ENCODE peak calls at places on chromosome 19, in eight cellular contexts. W is suprapubic skin; S is body of pancreas; Z is colonic mucosa; H is CD4-positive, alpha-beta memory T cell; L is heart left ventricle; Q is H9; R is left lung. X is an unnamed sample.

GRCh38 chr19:11269408-11269807 is 7.1 kb upstream of the DOCK6 start:
- DNase-seq in H (no peak), R (no peak), Q (no peak), L (no peak), W (no peak), Z (no peak), S (no peak), X (no peak)

GRCh38 chr19:53808710-53809125 is 15.4 kb downstream of the NLRP12 start:
- DNase-seq in Q (peak; percentile 66), R (no peak), W (no peak), H (no peak), S (no peak), Z (no peak), L (no peak), X (peak; percentile 22)

GRCh38 chr19:7718668-7719067 is 13.2 kb downstream of the CLEC4G start:
- DNase-seq in Z (no peak), R (no peak), S (no peak), Q (no peak), H (no peak), L (no peak), W (no peak), X (peak; percentile 46)

GRCh38 chr19:37218592-37218935 is 550 bp downstream of the ZNF383 start:
- DNase-seq in Z (no peak), W (no peak), R (no peak), S (no peak), H (no peak), Q (no peak), L (no peak), X (no peak)

GRCh38 chr19:1423445-1424181 is 14.6 kb upstream of the RPS15 start:
- DNase-seq in R (no peak), Q (no peak), S (no peak), W (no peak), Z (no peak), H (no peak), L (no peak), X (no peak)

GRCh38 chr19:7460562-7460966 is 28.3 kb downstream of the PEX11G start:
- DNase-seq in H (no peak), Q (no peak), W (no peak), Z (no peak), L (no peak), R (no peak), S (no peak), X (no peak)

GRCh38 chr19:32771596-32771995 is 52.0 kb downstream of the TDRD12 start:
- DNase-seq in L (no peak), S (no peak), W (no peak), R (no peak), Q (no peak), H (no peak), Z (no peak), X (no peak)

GRCh38 chr19:29873024-29873800 is 61.4 kb downstream of the CCNE1 start:
- DNase-seq in W (peak; percentile 71), S (peak; percentile 53), Q (peak; percentile 75), L (no peak), R (peak; percentile 93), Z (peak; percentile 51), H (peak; percentile 61), X (peak; percentile 57)

GRCh38 chr19:17393914-17394313 is at the start of gene CCDC194:
- DNase-seq in Q (no peak), W (no peak), S (no peak), R (no peak), L (no peak), Z (no peak), H (no peak), X (no peak)

GRCh38 chr19:19514215-19514633 is 1.1 kb downstream of the TSSK6 start:
- DNase-seq in S (peak; percentile 36), Z (peak; percentile 63), Q (no peak), H (no peak), W (peak; percentile 75), R (peak; percentile 84), L (peak; percentile 84), X (no peak)

GRCh38 chr19:4707322-4707721 is 16.3 kb downstream of the DPP9 start:
- DNase-seq in R (peak; percentile 25), H (no peak), L (no peak), W (no peak), Z (no peak), Q (no peak), S (no peak), X (no peak)

DNA sequence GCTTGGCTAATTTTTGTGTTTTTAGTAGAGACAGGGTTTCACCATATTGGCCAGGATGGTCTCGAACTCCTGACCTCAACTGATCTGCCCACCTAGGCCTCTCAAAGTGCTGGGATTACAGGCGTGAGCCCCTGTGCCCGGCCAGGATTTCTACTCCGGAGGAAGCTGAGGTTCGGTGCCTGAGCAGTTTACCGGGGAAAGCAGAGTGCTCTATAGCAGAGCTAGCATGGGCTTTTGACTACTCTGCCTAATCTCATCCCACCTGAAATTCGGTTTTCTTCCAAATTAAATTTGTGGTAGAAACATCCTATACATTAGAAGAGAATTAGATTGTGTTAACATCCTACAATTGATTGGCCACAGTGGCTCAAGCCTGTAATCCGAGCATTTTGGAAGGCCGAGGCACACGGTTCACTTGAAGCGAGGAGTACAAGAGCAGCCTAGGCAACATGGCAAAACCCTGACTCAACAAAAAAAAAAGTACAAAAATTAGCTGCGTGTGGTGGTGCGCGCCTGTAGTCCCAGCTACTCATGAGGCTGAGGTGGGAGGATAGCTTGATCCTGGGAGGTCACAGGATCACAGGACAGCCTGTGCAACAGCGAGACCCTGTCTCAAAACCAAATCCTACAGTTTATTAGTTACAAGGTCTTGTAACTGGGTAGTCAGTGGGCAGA is 1.6 kb downstream of the RPL13A start:
- DNase-seq in H (no peak), S (no peak), Z (no peak), R (no peak), L (no peak), W (no peak), Q (peak; percentile 16), X (no peak)
- H3K4me1 ChIP-seq in H (peaks cover 51% of the 10 kb centered on the region), S (peaks cover 31% of the 10 kb centered on the region), Z (peaks cover 6% of the 10 kb centered on the region), R (peaks cover 40% of the 10 kb centered on the region), L (peaks cover 13% of the 10 kb centered on the region), W (peaks cover 30% of the 10 kb centered on the region), Q (no peaks in the 10 kb centered on the region), X (peaks cover 42% of the 10 kb centered on the region)

GRCh38 chr19:46913852-46914430 is 53.1 kb downstream of the ARHGAP35 start:
- DNase-seq in Z (no peak), Q (no peak), R (no peak), L (no peak), H (peak; percentile 24), S (no peak), W (no peak), X (peak; percentile 35)
- H3K4me1 ChIP-seq in Z (peaks cover 10% of the 10 kb centered on the region), Q (peaks cover 5% of the 10 kb centered on the region), R (peaks cover 37% of the 10 kb centered on the region), L (peaks cover 18% of the 10 kb centered on the region), H (peaks cover 50% of the 10 kb centered on the region), S (peaks cover 10% of the 10 kb centered on the region), W (peaks cover 32% of the 10 kb centered on the region), X (peaks cover 23% of the 10 kb centered on the region)

GRCh38 chr19:18493440-18494266 is 28.2 kb downstream of the ELL start:
- DNase-seq in Z (no peak), R (no peak), H (no peak), S (no peak), W (no peak), L (no peak), Q (no peak), X (no peak)
- H3K4me1 ChIP-seq in Z (peaks cover 25% of the 10 kb centered on the region), R (peaks cover 80% of the 10 kb centered on the region), H (peaks cover 87% of the 10 kb centered on the region), S (peaks cover 67% of the 10 kb centered on the region), W (peaks cover 56% of the 10 kb centered on the region), L (peaks cover 49% of the 10 kb centered on the region), Q (peaks cover 2% of the 10 kb centered on the region), X (peaks cover 9% of the 10 kb centered on the region)

DNA sequence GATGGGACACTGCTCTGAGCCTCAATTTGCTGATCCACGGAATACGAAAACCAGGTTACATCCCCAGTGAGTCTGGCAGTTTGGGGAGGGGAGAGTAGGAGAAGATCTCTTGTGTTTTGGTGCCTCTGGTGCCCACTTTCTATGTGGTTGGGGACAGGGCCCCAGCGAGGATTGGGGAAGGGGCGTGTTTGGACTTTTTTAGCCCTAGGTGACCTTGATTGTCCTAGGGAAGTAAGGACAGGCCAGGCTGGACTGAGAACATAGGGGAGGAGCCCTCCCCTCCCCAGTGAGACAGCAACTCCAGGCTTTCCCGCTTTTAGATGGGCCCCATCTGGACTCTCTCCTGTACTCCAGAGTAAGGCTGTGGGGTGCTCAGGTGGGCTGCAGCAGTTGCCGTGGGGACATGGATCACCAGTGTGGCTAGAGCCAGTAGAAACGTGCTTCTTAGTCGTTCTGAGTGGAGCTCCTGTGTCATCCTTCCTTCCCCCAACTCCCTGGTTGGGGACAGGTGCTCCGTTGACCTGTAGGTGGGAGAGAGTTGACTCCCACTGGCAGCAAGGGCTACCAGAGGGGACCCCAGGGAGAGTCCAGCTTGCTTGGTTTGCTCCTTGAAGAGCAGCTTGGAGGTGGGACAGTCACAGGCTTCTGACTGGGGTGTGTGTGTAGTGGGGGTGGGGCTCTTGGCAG is 4.3 kb downstream of the EGLN2 start:
- DNase-seq in W (no peak), Z (no peak), Q (no peak), S (no peak), H (no peak), R (no peak), L (no peak), X (no peak)
- H3K4me1 ChIP-seq in W (peaks cover 81% of the 10 kb centered on the region), Z (peaks cover 57% of the 10 kb centered on the region), Q (peaks cover 15% of the 10 kb centered on the region), S (peaks cover 74% of the 10 kb centered on the region), H (peaks cover 85% of the 10 kb centered on the region), R (peaks cover 85% of the 10 kb centered on the region), L (peaks cover 71% of the 10 kb centered on the region), X (peaks cover 74% of the 10 kb centered on the region)

GRCh38 chr19:13978721-13979191 is 26.4 kb downstream of the DCAF15 start:
- DNase-seq in Z (no peak), S (no peak), R (peak; percentile 81), H (no peak), L (no peak), W (no peak), Q (no peak), X (no peak)

GRCh38 chr19:13979224-13979623 is 26.9 kb downstream of the RFX1 start:
- DNase-seq in L (no peak), Q (no peak), W (no peak), H (no peak), S (no peak), R (peak; percentile 78), Z (no peak), X (no peak)

GRCh38 chr19:13979686-13980085 is 26.4 kb downstream of the RFX1 start:
- DNase-seq in H (no peak), Q (no peak), S (no peak), W (no peak), Z (no peak), L (no peak), R (no peak), X (no peak)

GRCh38 chr19:13977803-13978202 is 25.5 kb downstream of the DCAF15 start:
- DNase-seq in L (no peak), Z (no peak), H (no peak), S (no peak), Q (no peak), R (peak; percentile 63), W (no peak), X (no peak)

GRCh38 chr19:13978306-13978705 is 26.0 kb downstream of the DCAF15 start:
- DNase-seq in W (peak; percentile 89), L (peak; percentile 87), Z (peak; percentile 77), R (peak; percentile 91), H (no peak), Q (peak; percentile 99), S (peak; percentile 39), X (peak; percentile 45)
- H3K4me1 ChIP-seq in W (peaks cover 23% of the 10 kb centered on the region), L (peaks cover 18% of the 10 kb centered on the region), Z (peaks cover 7% of the 10 kb centered on the region), R (peaks cover 19% of the 10 kb centered on the region), H (peaks cover 26% of the 10 kb centered on the region), Q (no peaks in the 10 kb centered on the region), S (no peaks in the 10 kb centered on the region), X (peaks cover 52% of the 10 kb centered on the region)

DNA sequence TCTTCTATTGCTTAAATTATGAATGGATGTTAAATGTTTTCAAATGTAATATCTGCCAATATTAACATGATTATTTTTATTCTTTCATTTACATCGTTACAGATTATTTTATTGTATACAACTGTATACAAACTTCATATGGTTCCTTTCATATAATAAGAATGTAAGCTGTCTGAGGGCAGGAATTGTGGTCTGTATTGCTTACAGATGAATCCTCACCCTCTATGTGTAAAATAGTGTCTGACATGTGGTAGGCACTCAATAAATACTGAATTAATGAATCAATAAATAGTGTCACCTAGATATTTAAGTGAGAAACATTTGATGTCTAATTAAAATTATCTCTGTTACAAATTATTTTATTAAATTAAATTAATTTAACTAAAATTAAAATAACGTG is 7.8 kb downstream of the FPR3 start:
- DNase-seq in L (no peak), R (no peak), Q (no peak), S (no peak), H (no peak), W (no peak), Z (no peak), X (no peak)
- H3K4me1 ChIP-seq in L (peaks cover 15% of the 10 kb centered on the region), R (peaks cover 61% of the 10 kb centered on the region), Q (no peaks in the 10 kb centered on the region), S (no peaks in the 10 kb centered on the region), H (no peaks in the 10 kb centered on the region), W (peaks cover 42% of the 10 kb centered on the region), Z (no peaks in the 10 kb centered on the region), X (no peaks in the 10 kb centered on the region)

X was measured in OCI-LY7.